ENCODE peak calls at places on chromosomes 6 and 20, in six cellular contexts. X, U, T, V, Y and I are unnamed samples. For H3K4me1, the result is how much of the 10 kb centered on the place peaks cover.

GRCh38 chr20:37270586-37271420 is 9.2 kb upstream of the GHRH start:
- DNase-seq in X (no peak), U (no peak), T (no peak), V (no peak), Y (no peak), I (peak)

GRCh38 chr20:38674178-38675133 is 49.8 kb upstream of the SLC32A1 start:
- DNase-seq in X (peak), U (peak), T (no peak), V (peak), Y (peak), I (peak)

GRCh38 chr6:169559001-169559441 is 142.8 kb downstream of the WDR27 start:
- DNase-seq in X (no peak), U (no peak), T (no peak), V (no peak), Y (no peak), I (no peak)

GRCh38 chr20:39108746-39109145 is 146.6 kb downstream of the DHX35 start:
- DNase-seq in X (no peak), U (no peak), T (no peak), V (no peak), Y (no peak), I (peak)

GRCh38 chr20:57744206-57744605 is 34.4 kb upstream of the PMEPA1 start:
- DNase-seq in X (no peak), U (no peak), T (no peak), V (no peak), Y (no peak), I (no peak)

GRCh38 chr20:11754451-11754850 is 163.2 kb upstream of the BTBD3 start:
- DNase-seq in X (no peak), U (no peak), T (no peak), V (no peak), Y (no peak), I (no peak)

GRCh38 chr6:15628499-15629131 is 34.2 kb downstream of the DTNBP1 start:
- DNase-seq in X (no peak), U (no peak), T (no peak), V (peak), Y (no peak), I (peak)

GRCh38 chr6:13711384-13711725 is 280 bp downstream of the RANBP9 start:
- DNase-seq in X (no peak), U (no peak), T (no peak), V (no peak), Y (no peak), I (no peak)

GRCh38 chr20:50335105-50335504 is 144.5 kb downstream of the CEBPB start:
- DNase-seq in X (no peak), U (no peak), T (no peak), V (peak), Y (peak), I (peak)

GRCh38 chr6:141726158-141726557 is 406.6 kb upstream of the GJE1 start:
- DNase-seq in X (no peak), U (no peak), T (no peak), V (no peak), Y (no peak), I (peak)

GRCh38 chr6:124961784-124962611 is at the start of gene RNF217:
- DNase-seq in X (peak), U (peak), T (peak), V (peak), Y (peak), I (peak)

GRCh38 chr6:23218751-23219150 is 649.4 kb downstream of the HDGFL1 start:
- DNase-seq in X (no peak), U (no peak), T (no peak), V (no peak), Y (peak), I (no peak)

GRCh38 chr20:480044-480443 is 17.7 kb upstream of the TBC1D20 start:
- DNase-seq in X (no peak), U (no peak), T (no peak), V (no peak), Y (no peak), I (no peak)

GRCh38 chr6:126625019-126625418 is 285.1 kb downstream of the CENPW start:
- DNase-seq in X (no peak), U (no peak), T (no peak), V (peak), Y (no peak), I (peak)

GRCh38 chr6:157586088-157586414 is 205.1 kb downstream of the ZDHHC14 start:
- DNase-seq in X (no peak), U (no peak), T (no peak), V (no peak), Y (no peak), I (no peak)

GRCh38 chr6:142566628-142567396 is 265.0 kb downstream of the ADGRG6 start:
- DNase-seq in X (peak), U (peak), T (no peak), V (peak), Y (peak), I (peak)

GRCh38 chr6:29976588-29977424 is 34.5 kb downstream of the HLA-A start:
- DNase-seq in X (peak), U (peak), T (peak), V (peak), Y (peak), I (peak)

GRCh38 chr6:31907158-31907813 is 5.4 kb upstream of the ZBTB12 start:
- DNase-seq in X (no peak), U (no peak), T (no peak), V (no peak), Y (no peak), I (peak)

GRCh38 chr20:57881466-57882405 is 171.9 kb upstream of the PMEPA1 start:
- DNase-seq in X (no peak), U (no peak), T (no peak), V (no peak), Y (peak), I (no peak)

GRCh38 chr20:22490287-22491187 is 93.8 kb downstream of the FOXA2 start:
- DNase-seq in X (peak), U (no peak), T (peak), V (peak), Y (no peak), I (peak)

GRCh38 chr20:47817573-47817972 is 32.3 kb upstream of the SULF2 start:
- DNase-seq in X (no peak), U (no peak), T (no peak), V (no peak), Y (no peak), I (no peak)

GRCh38 chr6:148972481-148972880 is 225.7 kb downstream of the UST start:
- DNase-seq in X (peak), U (no peak), T (peak), V (peak), Y (no peak), I (no peak)

GRCh38 chr6:27059621-27060425 is 187.7 kb upstream of the PRSS16 start:
- DNase-seq in X (no peak), U (no peak), T (no peak), V (no peak), Y (peak), I (peak)

GRCh38 chr6:27297857-27298730 is 14.0 kb downstream of the POM121L2 start:
- DNase-seq in X (no peak), U (no peak), T (no peak), V (peak), Y (no peak), I (no peak)

GRCh38 chr20:24756292-24757025 is 192.6 kb upstream of the CST7 start:
- DNase-seq in X (no peak), U (no peak), T (no peak), V (no peak), Y (no peak), I (no peak)
- H3K27ac ChIP-seq in X (no peak), U (no peak), T (no peak), V (peak), Y (no peak), I (no peak)

GRCh38 chr6:21586300-21586699 is 7.3 kb upstream of the SOX4 start:
- DNase-seq in X (no peak), U (no peak), T (no peak), V (no peak), Y (no peak), I (no peak)
- H3K4me3 ChIP-seq in X (no peak), U (no peak), T (no peak), V (no peak), Y (no peak), I (no peak)

DNA sequence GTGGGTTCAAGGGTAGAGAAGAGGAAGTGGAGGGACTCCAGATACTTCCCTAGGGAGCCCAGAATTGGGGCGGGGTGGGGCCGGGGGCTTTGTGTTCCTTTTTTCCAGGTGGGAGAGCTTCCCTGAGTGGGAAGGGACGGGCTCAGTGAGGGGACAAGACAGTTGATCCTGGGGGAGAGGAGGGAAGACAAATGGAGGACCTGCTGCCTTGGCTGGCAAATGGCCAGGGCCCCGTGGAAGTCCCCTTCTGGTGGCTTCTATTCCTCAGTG is 2.6 kb downstream of the CTSZ start:
- DNase-seq in X (no peak), U (peak), T (no peak), V (no peak), Y (no peak), I (no peak)
- H3K4me1 ChIP-seq in X (under half), U (under half), T (under half), V (under half), Y (under half), I (under half)

DNA sequence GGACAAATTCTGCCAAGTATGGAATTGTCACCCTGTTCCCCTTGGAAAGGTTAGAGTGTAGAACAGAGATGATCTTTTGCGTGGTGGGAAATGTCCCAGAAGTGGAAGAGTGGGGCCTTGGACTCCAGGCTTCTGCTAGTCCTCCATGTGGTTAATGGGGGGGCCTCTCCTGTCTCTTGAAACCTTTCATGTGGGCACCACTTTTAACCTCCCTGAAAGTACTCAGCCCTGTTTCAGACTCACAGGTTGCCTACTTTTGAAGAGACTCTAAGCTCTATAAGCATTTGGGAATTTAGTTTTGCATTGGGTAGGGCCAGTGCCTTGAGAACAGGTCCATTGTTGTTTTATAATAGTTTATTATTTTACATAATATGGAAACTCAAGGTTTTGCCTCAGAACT is 17.5 kb downstream of the RREB1 start:
- DNase-seq in X (no peak), U (no peak), T (no peak), V (no peak), Y (no peak), I (no peak)
- H3K27ac ChIP-seq in X (no peak), U (no peak), T (no peak), V (peak), Y (no peak), I (peak)

GRCh38 chr6:5285081-5285480 is 23.8 kb downstream of the FARS2 start:
- DNase-seq in X (no peak), U (no peak), T (no peak), V (no peak), Y (no peak), I (no peak)

GRCh38 chr6:5286780-5287179 is 25.5 kb downstream of the FARS2 start:
- DNase-seq in X (no peak), U (no peak), T (no peak), V (no peak), Y (no peak), I (no peak)

GRCh38 chr6:5287966-5288297 is 26.6 kb downstream of the FARS2 start:
- DNase-seq in X (no peak), U (no peak), T (no peak), V (no peak), Y (no peak), I (no peak)

GRCh38 chr6:5285526-5285925 is 24.2 kb downstream of the FARS2 start:
- DNase-seq in X (no peak), U (no peak), T (no peak), V (no peak), Y (no peak), I (no peak)

DNA sequence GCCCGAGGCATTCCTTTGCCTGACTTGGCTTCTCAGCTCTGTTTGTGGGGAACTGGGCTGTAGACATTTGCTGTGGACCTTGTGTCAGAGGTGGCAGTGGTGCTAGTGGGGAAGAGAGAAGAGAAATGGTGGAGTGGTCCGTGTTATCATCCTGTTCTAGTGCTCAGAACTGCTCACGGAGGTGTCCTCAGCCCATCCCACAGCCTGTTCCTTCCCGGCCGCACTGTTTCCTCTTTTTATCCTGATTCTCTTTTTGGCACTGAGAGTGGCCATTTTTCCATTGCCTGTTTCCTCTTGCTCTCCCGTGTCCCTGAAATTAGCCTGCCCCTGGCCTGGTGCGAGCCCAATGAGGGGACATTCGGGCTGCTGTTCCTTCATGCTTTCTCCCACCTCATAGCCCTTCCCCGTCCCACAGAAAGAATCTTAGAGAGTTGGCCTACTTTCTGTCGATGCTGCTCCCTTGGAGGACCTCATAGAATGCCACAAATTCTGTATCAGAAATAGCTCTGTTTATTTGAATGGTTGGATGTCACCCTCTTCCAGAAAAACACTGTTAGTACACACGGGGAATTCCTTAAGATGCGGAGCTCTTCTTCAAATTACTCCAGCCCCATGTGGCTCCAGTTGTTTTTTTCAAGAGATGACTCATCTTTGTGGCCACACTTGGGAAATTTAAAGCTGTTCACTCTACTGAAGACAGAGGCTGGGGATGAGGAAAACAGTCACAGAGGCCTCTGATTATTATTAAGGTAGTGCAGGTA is 26.1 kb downstream of the FARS2 start:
- DNase-seq in X (no peak), U (no peak), T (no peak), V (no peak), Y (no peak), I (peak)
- H3K4me3 ChIP-seq in X (no peak), U (no peak), T (no peak), V (no peak), Y (no peak), I (no peak)

GRCh38 chr6:104574135-104574750 is 285.5 kb downstream of the HACE1 start:
- DNase-seq in X (no peak), U (no peak), T (no peak), V (no peak), Y (no peak), I (no peak)
- H3K4me1 ChIP-seq in X (under half), U (under half), T (under half), V (under half), Y (under half), I (under half)

GRCh38 chr6:100503043-100503442 is 38.3 kb upstream of the SIM1 start:
- DNase-seq in X (no peak), U (no peak), T (no peak), V (no peak), Y (no peak), I (no peak)

GRCh38 chr6:100512203-100512862 is 47.6 kb upstream of the SIM1 start:
- DNase-seq in X (no peak), U (no peak), T (no peak), V (no peak), Y (no peak), I (peak)

GRCh38 chr6:100504786-100505737 is 40.3 kb upstream of the SIM1 start:
- DNase-seq in X (no peak), U (no peak), T (no peak), V (peak), Y (no peak), I (peak)

GRCh38 chr6:100509101-100509500 is 44.4 kb upstream of the SIM1 start:
- DNase-seq in X (no peak), U (no peak), T (no peak), V (no peak), Y (no peak), I (no peak)

GRCh38 chr6:100506651-100507050 is 41.9 kb upstream of the SIM1 start:
- DNase-seq in X (no peak), U (no peak), T (no peak), V (no peak), Y (no peak), I (peak)
- H3K27ac ChIP-seq in X (no peak), U (no peak), T (no peak), V (no peak), Y (no peak), I (no peak)

GRCh38 chr6:150189176-150189575 is 46.3 kb downstream of the PPP1R14C start:
- DNase-seq in X (no peak), U (no peak), T (no peak), V (no peak), Y (no peak), I (no peak)
- H3K4me3 ChIP-seq in X (no peak), U (no peak), T (no peak), V (no peak), Y (no peak), I (no peak)

DNA sequence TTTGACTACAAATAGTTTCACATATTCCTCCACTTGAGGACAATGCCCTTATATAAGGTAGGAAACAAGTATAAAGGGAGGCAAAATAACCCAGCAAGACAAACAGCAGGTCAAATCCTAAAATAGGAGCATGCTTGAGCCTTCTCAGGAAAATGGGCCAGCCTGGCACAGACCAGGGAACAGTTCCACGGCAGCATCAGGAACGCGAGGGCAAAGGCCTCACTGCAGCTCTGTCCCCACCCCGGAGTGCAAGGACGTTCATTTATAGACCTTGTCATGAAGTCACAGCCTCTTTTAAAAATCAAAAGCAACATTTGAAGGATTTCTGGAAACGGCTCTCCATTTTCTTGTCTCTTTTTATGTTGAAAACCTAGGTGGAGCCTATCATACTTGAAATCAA is 17.1 kb downstream of the PDE10A start:
- DNase-seq in X (no peak), U (no peak), T (no peak), V (no peak), Y (no peak), I (no peak)
- H3K4me1 ChIP-seq in X (under half), U (under half), T (under half), V (under half), Y (under half), I (under half)